ENCODE peak calls at places on chromosomes 4 and X, in ten cellular contexts. One of them, this sample, is unnamed.

GRCh38 chr4:141630854-141631253 is 5.5 kb upstream of the IL15 start:
- DNase-seq in iPS DF 6.9: no peak
- DNase-seq in upper lobe of right lung: no peak
- DNase-seq in stimulated activated CD4-positive, alpha-beta T cell treated with anti-CD3 and anti-CD28 coated beads, Interleukin-12 subunit alpha, Interleukin-12 subunit beta, amount 100 ng/mL, for 4 hours: no peak
- DNase-seq in NCI-H345: no peak
- DNase-seq in spleen: no peak
- DNase-seq in NCI-H748 treated with DMSO at 0.1 percent for 48 hours: no peak
- DNase-seq in activated gamma-delta T cell treated with Interleukin-2 at 50 U/mL for 16 hours: no peak
- DNase-seq in hypothalamus: no peak
- DNase-seq in activated CD8-positive, alpha-beta memory T cell treated with anti-CD3 and anti-CD28 coated beads, Interleukin-2, amount 50 U/mL, for 4 hours: no peak
- DNase-seq in this sample: no peak

GRCh38 chr4:56684320-56684719 is 3.2 kb upstream of the HOPX start:
- DNase-seq in iPS DF 6.9: no peak
- DNase-seq in upper lobe of right lung: no peak
- DNase-seq in stimulated activated CD4-positive, alpha-beta T cell treated with anti-CD3 and anti-CD28 coated beads, Interleukin-12 subunit alpha, Interleukin-12 subunit beta, amount 100 ng/mL, for 4 hours: no peak
- DNase-seq in NCI-H345: no peak
- DNase-seq in spleen: no peak
- DNase-seq in NCI-H748 treated with DMSO at 0.1 percent for 48 hours: no peak
- DNase-seq in activated gamma-delta T cell treated with Interleukin-2 at 50 U/mL for 16 hours: no peak
- DNase-seq in hypothalamus: no peak
- DNase-seq in activated CD8-positive, alpha-beta memory T cell treated with anti-CD3 and anti-CD28 coated beads, Interleukin-2, amount 50 U/mL, for 4 hours: no peak
- DNase-seq in this sample: no peak

GRCh38 chr4:121112530-121112929 is 40.2 kb upstream of the NDNF start:
- DNase-seq in iPS DF 6.9: no peak
- DNase-seq in upper lobe of right lung: no peak
- DNase-seq in stimulated activated CD4-positive, alpha-beta T cell treated with anti-CD3 and anti-CD28 coated beads, Interleukin-12 subunit alpha, Interleukin-12 subunit beta, amount 100 ng/mL, for 4 hours: no peak
- DNase-seq in NCI-H345: no peak
- DNase-seq in spleen: no peak
- DNase-seq in NCI-H748 treated with DMSO at 0.1 percent for 48 hours: no peak
- DNase-seq in activated gamma-delta T cell treated with Interleukin-2 at 50 U/mL for 16 hours: no peak
- DNase-seq in hypothalamus: no peak
- DNase-seq in activated CD8-positive, alpha-beta memory T cell treated with anti-CD3 and anti-CD28 coated beads, Interleukin-2, amount 50 U/mL, for 4 hours: no peak
- DNase-seq in this sample: no peak

GRCh38 chr4:100738388-100739165 is 220.8 kb upstream of the EMCN start:
- DNase-seq in iPS DF 6.9: no peak
- DNase-seq in upper lobe of right lung: no peak
- DNase-seq in stimulated activated CD4-positive, alpha-beta T cell treated with anti-CD3 and anti-CD28 coated beads, Interleukin-12 subunit alpha, Interleukin-12 subunit beta, amount 100 ng/mL, for 4 hours: no peak
- DNase-seq in NCI-H345: no peak
- DNase-seq in spleen: no peak
- DNase-seq in NCI-H748 treated with DMSO at 0.1 percent for 48 hours: no peak
- DNase-seq in activated gamma-delta T cell treated with Interleukin-2 at 50 U/mL for 16 hours: no peak
- DNase-seq in hypothalamus: no peak
- DNase-seq in activated CD8-positive, alpha-beta memory T cell treated with anti-CD3 and anti-CD28 coated beads, Interleukin-2, amount 50 U/mL, for 4 hours: no peak
- DNase-seq in this sample: no peak

GRCh38 chrX:72358313-72358712 is 52.6 kb upstream of the CITED1 start:
- DNase-seq in iPS DF 6.9: no peak
- DNase-seq in upper lobe of right lung: no peak
- DNase-seq in stimulated activated CD4-positive, alpha-beta T cell treated with anti-CD3 and anti-CD28 coated beads, Interleukin-12 subunit alpha, Interleukin-12 subunit beta, amount 100 ng/mL, for 4 hours: no peak
- DNase-seq in NCI-H345: no peak
- DNase-seq in spleen: no peak
- DNase-seq in NCI-H748 treated with DMSO at 0.1 percent for 48 hours: no peak
- DNase-seq in activated gamma-delta T cell treated with Interleukin-2 at 50 U/mL for 16 hours: no peak
- DNase-seq in hypothalamus: no peak
- DNase-seq in activated CD8-positive, alpha-beta memory T cell treated with anti-CD3 and anti-CD28 coated beads, Interleukin-2, amount 50 U/mL, for 4 hours: no peak
- DNase-seq in this sample: no peak

GRCh38 chr4:2182981-2183380 is 58.9 kb downstream of the HAUS3 start:
- DNase-seq in iPS DF 6.9: no peak
- DNase-seq in upper lobe of right lung: no peak
- DNase-seq in stimulated activated CD4-positive, alpha-beta T cell treated with anti-CD3 and anti-CD28 coated beads, Interleukin-12 subunit alpha, Interleukin-12 subunit beta, amount 100 ng/mL, for 4 hours: no peak
- DNase-seq in NCI-H345: no peak
- DNase-seq in spleen: no peak
- DNase-seq in NCI-H748 treated with DMSO at 0.1 percent for 48 hours: no peak
- DNase-seq in activated gamma-delta T cell treated with Interleukin-2 at 50 U/mL for 16 hours: no peak
- DNase-seq in hypothalamus: no peak
- DNase-seq in activated CD8-positive, alpha-beta memory T cell treated with anti-CD3 and anti-CD28 coated beads, Interleukin-2, amount 50 U/mL, for 4 hours: no peak
- DNase-seq in this sample: no peak

GRCh38 chr4:156442961-156443360 is 489.3 kb upstream of the CTSO start:
- DNase-seq in iPS DF 6.9: no peak
- DNase-seq in upper lobe of right lung: no peak
- DNase-seq in stimulated activated CD4-positive, alpha-beta T cell treated with anti-CD3 and anti-CD28 coated beads, Interleukin-12 subunit alpha, Interleukin-12 subunit beta, amount 100 ng/mL, for 4 hours: no peak
- DNase-seq in NCI-H345: no peak
- DNase-seq in spleen: no peak
- DNase-seq in NCI-H748 treated with DMSO at 0.1 percent for 48 hours: no peak
- DNase-seq in activated gamma-delta T cell treated with Interleukin-2 at 50 U/mL for 16 hours: no peak
- DNase-seq in hypothalamus: no peak
- DNase-seq in activated CD8-positive, alpha-beta memory T cell treated with anti-CD3 and anti-CD28 coated beads, Interleukin-2, amount 50 U/mL, for 4 hours: no peak
- DNase-seq in this sample: no peak

GRCh38 chr4:30616943-30617646 is 103.1 kb upstream of the PCDH7 start:
- DNase-seq in iPS DF 6.9: no peak
- DNase-seq in upper lobe of right lung: no peak
- DNase-seq in stimulated activated CD4-positive, alpha-beta T cell treated with anti-CD3 and anti-CD28 coated beads, Interleukin-12 subunit alpha, Interleukin-12 subunit beta, amount 100 ng/mL, for 4 hours: no peak
- DNase-seq in NCI-H345: no peak
- DNase-seq in spleen: no peak
- DNase-seq in NCI-H748 treated with DMSO at 0.1 percent for 48 hours: no peak
- DNase-seq in activated gamma-delta T cell treated with Interleukin-2 at 50 U/mL for 16 hours: no peak
- DNase-seq in hypothalamus: no peak
- DNase-seq in activated CD8-positive, alpha-beta memory T cell treated with anti-CD3 and anti-CD28 coated beads, Interleukin-2, amount 50 U/mL, for 4 hours: no peak
- DNase-seq in this sample: no peak

GRCh38 chrX:67780694-67781109 is 236.9 kb downstream of the AR start:
- DNase-seq in iPS DF 6.9: no peak
- DNase-seq in upper lobe of right lung: peak
- DNase-seq in stimulated activated CD4-positive, alpha-beta T cell treated with anti-CD3 and anti-CD28 coated beads, Interleukin-12 subunit alpha, Interleukin-12 subunit beta, amount 100 ng/mL, for 4 hours: no peak
- DNase-seq in NCI-H345: no peak
- DNase-seq in spleen: no peak
- DNase-seq in NCI-H748 treated with DMSO at 0.1 percent for 48 hours: no peak
- DNase-seq in activated gamma-delta T cell treated with Interleukin-2 at 50 U/mL for 16 hours: no peak
- DNase-seq in hypothalamus: peak
- DNase-seq in activated CD8-positive, alpha-beta memory T cell treated with anti-CD3 and anti-CD28 coated beads, Interleukin-2, amount 50 U/mL, for 4 hours: no peak
- DNase-seq in this sample: peak

GRCh38 chr4:153083447-153083921 is 120.8 kb upstream of the TRIM2 start:
- DNase-seq in iPS DF 6.9: peak
- DNase-seq in upper lobe of right lung: no peak
- DNase-seq in stimulated activated CD4-positive, alpha-beta T cell treated with anti-CD3 and anti-CD28 coated beads, Interleukin-12 subunit alpha, Interleukin-12 subunit beta, amount 100 ng/mL, for 4 hours: peak
- DNase-seq in NCI-H345: peak
- DNase-seq in spleen: peak
- DNase-seq in NCI-H748 treated with DMSO at 0.1 percent for 48 hours: peak
- DNase-seq in activated gamma-delta T cell treated with Interleukin-2 at 50 U/mL for 16 hours: peak
- DNase-seq in hypothalamus: peak
- DNase-seq in activated CD8-positive, alpha-beta memory T cell treated with anti-CD3 and anti-CD28 coated beads, Interleukin-2, amount 50 U/mL, for 4 hours: peak
- DNase-seq in this sample: peak

GRCh38 chr4:7831330-7831729 is 108.3 kb downstream of the AFAP1 start:
- DNase-seq in iPS DF 6.9: no peak
- DNase-seq in upper lobe of right lung: no peak
- DNase-seq in stimulated activated CD4-positive, alpha-beta T cell treated with anti-CD3 and anti-CD28 coated beads, Interleukin-12 subunit alpha, Interleukin-12 subunit beta, amount 100 ng/mL, for 4 hours: peak
- DNase-seq in NCI-H345: no peak
- DNase-seq in spleen: no peak
- DNase-seq in NCI-H748 treated with DMSO at 0.1 percent for 48 hours: no peak
- DNase-seq in activated gamma-delta T cell treated with Interleukin-2 at 50 U/mL for 16 hours: no peak
- DNase-seq in hypothalamus: no peak
- DNase-seq in activated CD8-positive, alpha-beta memory T cell treated with anti-CD3 and anti-CD28 coated beads, Interleukin-2, amount 50 U/mL, for 4 hours: no peak
- DNase-seq in this sample: no peak

GRCh38 chrX:74049126-74049525 is 254.9 kb upstream of the ZCCHC13 start:
- DNase-seq in iPS DF 6.9: no peak
- DNase-seq in upper lobe of right lung: no peak
- DNase-seq in stimulated activated CD4-positive, alpha-beta T cell treated with anti-CD3 and anti-CD28 coated beads, Interleukin-12 subunit alpha, Interleukin-12 subunit beta, amount 100 ng/mL, for 4 hours: no peak
- DNase-seq in NCI-H345: no peak
- DNase-seq in spleen: no peak
- DNase-seq in NCI-H748 treated with DMSO at 0.1 percent for 48 hours: no peak
- DNase-seq in activated gamma-delta T cell treated with Interleukin-2 at 50 U/mL for 16 hours: no peak
- DNase-seq in hypothalamus: no peak
- DNase-seq in activated CD8-positive, alpha-beta memory T cell treated with anti-CD3 and anti-CD28 coated beads, Interleukin-2, amount 50 U/mL, for 4 hours: no peak
- DNase-seq in this sample: no peak

GRCh38 chr4:140069068-140069467 is 84.9 kb downstream of the MAML3 start:
- DNase-seq in iPS DF 6.9: no peak
- DNase-seq in upper lobe of right lung: peak
- DNase-seq in stimulated activated CD4-positive, alpha-beta T cell treated with anti-CD3 and anti-CD28 coated beads, Interleukin-12 subunit alpha, Interleukin-12 subunit beta, amount 100 ng/mL, for 4 hours: no peak
- DNase-seq in NCI-H345: no peak
- DNase-seq in spleen: no peak
- DNase-seq in NCI-H748 treated with DMSO at 0.1 percent for 48 hours: no peak
- DNase-seq in activated gamma-delta T cell treated with Interleukin-2 at 50 U/mL for 16 hours: no peak
- DNase-seq in hypothalamus: no peak
- DNase-seq in activated CD8-positive, alpha-beta memory T cell treated with anti-CD3 and anti-CD28 coated beads, Interleukin-2, amount 50 U/mL, for 4 hours: no peak
- DNase-seq in this sample: no peak

GRCh38 chr4:32196950-32197688 is 1477.0 kb downstream of the PCDH7 start:
- DNase-seq in iPS DF 6.9: no peak
- DNase-seq in upper lobe of right lung: no peak
- DNase-seq in stimulated activated CD4-positive, alpha-beta T cell treated with anti-CD3 and anti-CD28 coated beads, Interleukin-12 subunit alpha, Interleukin-12 subunit beta, amount 100 ng/mL, for 4 hours: no peak
- DNase-seq in NCI-H345: no peak
- DNase-seq in spleen: no peak
- DNase-seq in NCI-H748 treated with DMSO at 0.1 percent for 48 hours: no peak
- DNase-seq in activated gamma-delta T cell treated with Interleukin-2 at 50 U/mL for 16 hours: no peak
- DNase-seq in hypothalamus: no peak
- DNase-seq in activated CD8-positive, alpha-beta memory T cell treated with anti-CD3 and anti-CD28 coated beads, Interleukin-2, amount 50 U/mL, for 4 hours: no peak
- DNase-seq in this sample: no peak

GRCh38 chr4:184382189-184382846 is 92.0 kb downstream of the IRF2 start:
- DNase-seq in iPS DF 6.9: no peak
- DNase-seq in upper lobe of right lung: no peak
- DNase-seq in stimulated activated CD4-positive, alpha-beta T cell treated with anti-CD3 and anti-CD28 coated beads, Interleukin-12 subunit alpha, Interleukin-12 subunit beta, amount 100 ng/mL, for 4 hours: no peak
- DNase-seq in NCI-H345: peak
- DNase-seq in spleen: no peak
- DNase-seq in NCI-H748 treated with DMSO at 0.1 percent for 48 hours: peak
- DNase-seq in activated gamma-delta T cell treated with Interleukin-2 at 50 U/mL for 16 hours: no peak
- DNase-seq in hypothalamus: no peak
- DNase-seq in activated CD8-positive, alpha-beta memory T cell treated with anti-CD3 and anti-CD28 coated beads, Interleukin-2, amount 50 U/mL, for 4 hours: no peak
- DNase-seq in this sample: no peak

GRCh38 chr4:107733431-107733925 is 13.4 kb upstream of the PAPSS1 start:
- DNase-seq in iPS DF 6.9: no peak
- DNase-seq in upper lobe of right lung: no peak
- DNase-seq in stimulated activated CD4-positive, alpha-beta T cell treated with anti-CD3 and anti-CD28 coated beads, Interleukin-12 subunit alpha, Interleukin-12 subunit beta, amount 100 ng/mL, for 4 hours: no peak
- DNase-seq in NCI-H345: no peak
- DNase-seq in spleen: no peak
- DNase-seq in NCI-H748 treated with DMSO at 0.1 percent for 48 hours: peak
- DNase-seq in activated gamma-delta T cell treated with Interleukin-2 at 50 U/mL for 16 hours: no peak
- DNase-seq in hypothalamus: no peak
- DNase-seq in activated CD8-positive, alpha-beta memory T cell treated with anti-CD3 and anti-CD28 coated beads, Interleukin-2, amount 50 U/mL, for 4 hours: no peak
- DNase-seq in this sample: no peak

GRCh38 chr4:112473985-112474384 is 42.0 kb downstream of the NEUROG2 start:
- DNase-seq in iPS DF 6.9: no peak
- DNase-seq in upper lobe of right lung: no peak
- DNase-seq in stimulated activated CD4-positive, alpha-beta T cell treated with anti-CD3 and anti-CD28 coated beads, Interleukin-12 subunit alpha, Interleukin-12 subunit beta, amount 100 ng/mL, for 4 hours: no peak
- DNase-seq in NCI-H345: no peak
- DNase-seq in spleen: no peak
- DNase-seq in NCI-H748 treated with DMSO at 0.1 percent for 48 hours: no peak
- DNase-seq in activated gamma-delta T cell treated with Interleukin-2 at 50 U/mL for 16 hours: no peak
- DNase-seq in hypothalamus: no peak
- DNase-seq in activated CD8-positive, alpha-beta memory T cell treated with anti-CD3 and anti-CD28 coated beads, Interleukin-2, amount 50 U/mL, for 4 hours: no peak
- DNase-seq in this sample: no peak

GRCh38 chr4:74873545-74874295 is 59.2 kb upstream of the PARM1 start:
- DNase-seq in iPS DF 6.9: no peak
- DNase-seq in upper lobe of right lung: no peak
- DNase-seq in stimulated activated CD4-positive, alpha-beta T cell treated with anti-CD3 and anti-CD28 coated beads, Interleukin-12 subunit alpha, Interleukin-12 subunit beta, amount 100 ng/mL, for 4 hours: no peak
- DNase-seq in NCI-H345: no peak
- DNase-seq in spleen: no peak
- DNase-seq in NCI-H748 treated with DMSO at 0.1 percent for 48 hours: peak
- DNase-seq in activated gamma-delta T cell treated with Interleukin-2 at 50 U/mL for 16 hours: no peak
- DNase-seq in hypothalamus: no peak
- DNase-seq in activated CD8-positive, alpha-beta memory T cell treated with anti-CD3 and anti-CD28 coated beads, Interleukin-2, amount 50 U/mL, for 4 hours: no peak
- DNase-seq in this sample: no peak

GRCh38 chr4:2180410-2180809 is 61.5 kb downstream of the HAUS3 start:
- DNase-seq in iPS DF 6.9: no peak
- DNase-seq in upper lobe of right lung: no peak
- DNase-seq in stimulated activated CD4-positive, alpha-beta T cell treated with anti-CD3 and anti-CD28 coated beads, Interleukin-12 subunit alpha, Interleukin-12 subunit beta, amount 100 ng/mL, for 4 hours: no peak
- DNase-seq in NCI-H345: no peak
- DNase-seq in spleen: no peak
- DNase-seq in NCI-H748 treated with DMSO at 0.1 percent for 48 hours: no peak
- DNase-seq in activated gamma-delta T cell treated with Interleukin-2 at 50 U/mL for 16 hours: no peak
- DNase-seq in hypothalamus: no peak
- DNase-seq in activated CD8-positive, alpha-beta memory T cell treated with anti-CD3 and anti-CD28 coated beads, Interleukin-2, amount 50 U/mL, for 4 hours: no peak
- DNase-seq in this sample: no peak

GRCh38 chr4:1809754-1810502 is 16.8 kb downstream of the FGFR3 start:
- DNase-seq in iPS DF 6.9: peak
- DNase-seq in upper lobe of right lung: peak
- DNase-seq in stimulated activated CD4-positive, alpha-beta T cell treated with anti-CD3 and anti-CD28 coated beads, Interleukin-12 subunit alpha, Interleukin-12 subunit beta, amount 100 ng/mL, for 4 hours: peak
- DNase-seq in NCI-H345: peak
- DNase-seq in spleen: peak
- DNase-seq in NCI-H748 treated with DMSO at 0.1 percent for 48 hours: no peak
- DNase-seq in activated gamma-delta T cell treated with Interleukin-2 at 50 U/mL for 16 hours: peak
- DNase-seq in hypothalamus: peak
- DNase-seq in activated CD8-positive, alpha-beta memory T cell treated with anti-CD3 and anti-CD28 coated beads, Interleukin-2, amount 50 U/mL, for 4 hours: peak
- DNase-seq in this sample: no peak

GRCh38 chr4:161178310-161178709 is 985.5 kb downstream of the FSTL5 start:
- DNase-seq in iPS DF 6.9: no peak
- DNase-seq in upper lobe of right lung: no peak
- DNase-seq in stimulated activated CD4-positive, alpha-beta T cell treated with anti-CD3 and anti-CD28 coated beads, Interleukin-12 subunit alpha, Interleukin-12 subunit beta, amount 100 ng/mL, for 4 hours: no peak
- DNase-seq in NCI-H345: no peak
- DNase-seq in spleen: no peak
- DNase-seq in NCI-H748 treated with DMSO at 0.1 percent for 48 hours: no peak
- DNase-seq in activated gamma-delta T cell treated with Interleukin-2 at 50 U/mL for 16 hours: no peak
- DNase-seq in hypothalamus: no peak
- DNase-seq in activated CD8-positive, alpha-beta memory T cell treated with anti-CD3 and anti-CD28 coated beads, Interleukin-2, amount 50 U/mL, for 4 hours: no peak
- DNase-seq in this sample: no peak

GRCh38 chr4:52750819-52751348 is 341 bp downstream of the ERVMER34-1 start:
- DNase-seq in iPS DF 6.9: no peak
- DNase-seq in upper lobe of right lung: peak
- DNase-seq in stimulated activated CD4-positive, alpha-beta T cell treated with anti-CD3 and anti-CD28 coated beads, Interleukin-12 subunit alpha, Interleukin-12 subunit beta, amount 100 ng/mL, for 4 hours: peak
- DNase-seq in NCI-H345: no peak
- DNase-seq in spleen: peak
- DNase-seq in NCI-H748 treated with DMSO at 0.1 percent for 48 hours: no peak
- DNase-seq in activated gamma-delta T cell treated with Interleukin-2 at 50 U/mL for 16 hours: no peak
- DNase-seq in hypothalamus: no peak
- DNase-seq in activated CD8-positive, alpha-beta memory T cell treated with anti-CD3 and anti-CD28 coated beads, Interleukin-2, amount 50 U/mL, for 4 hours: no peak
- DNase-seq in this sample: no peak

GRCh38 chr4:27414867-27415266 is 554.2 kb downstream of the STIM2 start:
- DNase-seq in iPS DF 6.9: no peak
- DNase-seq in upper lobe of right lung: no peak
- DNase-seq in stimulated activated CD4-positive, alpha-beta T cell treated with anti-CD3 and anti-CD28 coated beads, Interleukin-12 subunit alpha, Interleukin-12 subunit beta, amount 100 ng/mL, for 4 hours: no peak
- DNase-seq in NCI-H345: no peak
- DNase-seq in spleen: no peak
- DNase-seq in NCI-H748 treated with DMSO at 0.1 percent for 48 hours: no peak
- DNase-seq in activated gamma-delta T cell treated with Interleukin-2 at 50 U/mL for 16 hours: no peak
- DNase-seq in hypothalamus: no peak
- DNase-seq in activated CD8-positive, alpha-beta memory T cell treated with anti-CD3 and anti-CD28 coated beads, Interleukin-2, amount 50 U/mL, for 4 hours: no peak
- DNase-seq in this sample: no peak